ENCODE peak calls at places on chromosome 13, in nine cellular contexts. K, S, H, J, O, Y, I, M and L are unnamed samples.

GRCh38 chr13:100559886-100560285 is 28.7 kb downstream of the GGACT start:
- DNase-seq in K (peak), S (no peak), H (no peak), J (no peak), O (no peak), Y (no peak), I (no peak), M (no peak), L (no peak)

GRCh38 chr13:111491659-111492058 is 171.2 kb downstream of the TEX29 start:
- DNase-seq in K (no peak), S (no peak), H (no peak), J (no peak), O (no peak), Y (no peak), I (no peak), M (no peak), L (no peak)

GRCh38 chr13:40388617-40389016 is 277.8 kb downstream of the FOXO1 start:
- DNase-seq in K (no peak), S (no peak), H (no peak), J (no peak), O (no peak), Y (peak), I (no peak), M (no peak), L (no peak)

GRCh38 chr13:50677687-50678463 is 165.6 kb downstream of the DLEU7 start:
- DNase-seq in K (no peak), S (peak), H (no peak), J (no peak), O (no peak), Y (no peak), I (no peak), M (no peak), L (no peak)

GRCh38 chr13:85312071-85312470 is 487.1 kb downstream of the SLITRK6 start:
- DNase-seq in K (no peak), S (no peak), H (no peak), J (no peak), O (no peak), Y (no peak), I (no peak), M (no peak), L (no peak)

GRCh38 chr13:64446372-64446771 is 2783.8 kb downstream of the PCDH9 start:
- DNase-seq in K (no peak), S (no peak), H (no peak), J (no peak), O (no peak), Y (no peak), I (peak), M (no peak), L (no peak)

GRCh38 chr13:97856001-97856675 is 97.3 kb upstream of the IPO5 start:
- DNase-seq in K (peak), S (no peak), H (peak), J (peak), O (peak), Y (no peak), I (no peak), M (peak), L (peak)

GRCh38 chr13:46860734-46861133 is 36.1 kb downstream of the HTR2A start:
- DNase-seq in K (no peak), S (no peak), H (no peak), J (no peak), O (no peak), Y (no peak), I (no peak), M (no peak), L (no peak)

GRCh38 chr13:77429320-77430142 is 102.6 kb upstream of the MYCBP2 start:
- DNase-seq in K (no peak), S (peak), H (no peak), J (no peak), O (no peak), Y (no peak), I (no peak), M (no peak), L (no peak)

GRCh38 chr13:93687261-93687660 is 460.7 kb downstream of the GPC6 start:
- DNase-seq in K (no peak), S (no peak), H (no peak), J (no peak), O (no peak), Y (no peak), I (no peak), M (no peak), L (no peak)

GRCh38 chr13:110525328-110526319 is 35.9 kb downstream of the RAB20 start:
- DNase-seq in K (no peak), S (no peak), H (no peak), J (no peak), O (peak), Y (no peak), I (no peak), M (no peak), L (no peak)

GRCh38 chr13:81957121-81957520 is 1616.2 kb upstream of the SPRY2 start:
- DNase-seq in K (peak), S (no peak), H (no peak), J (no peak), O (no peak), Y (no peak), I (no peak), M (no peak), L (no peak)
- TF ChIP-seq CTCF in K (peak), S (no peak), H (no peak), J (no peak), O (no peak), Y (no peak), I (no peak), M (no peak), L (peak)

DNA sequence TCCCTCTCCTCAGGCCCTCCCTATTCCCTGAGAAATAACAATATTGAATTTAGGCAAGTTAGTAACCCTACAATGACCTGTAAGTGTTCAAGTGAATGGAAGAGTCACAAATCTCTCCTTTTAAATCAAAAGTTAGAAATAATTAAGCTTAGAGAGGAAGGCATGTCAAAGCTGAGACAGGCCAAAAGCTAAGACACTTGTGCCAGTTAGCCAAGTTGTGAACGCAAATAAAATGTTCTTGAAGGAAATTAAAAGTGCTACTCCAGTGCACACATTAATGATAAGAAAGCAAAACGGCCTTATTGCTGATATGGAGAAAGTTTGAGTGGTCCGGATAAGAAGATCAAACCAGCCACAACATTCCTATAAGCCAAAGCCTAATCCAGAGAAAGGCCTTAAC is 120.9 kb downstream of the RBM26 start:
- DNase-seq in K (no peak), S (no peak), H (no peak), J (no peak), O (no peak), Y (no peak), I (no peak), M (no peak), L (no peak)
- TF ChIP-seq CTCF in K (no peak), S (no peak), H (no peak), J (no peak), O (no peak), Y (no peak), I (no peak), M (no peak), L (no peak)

DNA sequence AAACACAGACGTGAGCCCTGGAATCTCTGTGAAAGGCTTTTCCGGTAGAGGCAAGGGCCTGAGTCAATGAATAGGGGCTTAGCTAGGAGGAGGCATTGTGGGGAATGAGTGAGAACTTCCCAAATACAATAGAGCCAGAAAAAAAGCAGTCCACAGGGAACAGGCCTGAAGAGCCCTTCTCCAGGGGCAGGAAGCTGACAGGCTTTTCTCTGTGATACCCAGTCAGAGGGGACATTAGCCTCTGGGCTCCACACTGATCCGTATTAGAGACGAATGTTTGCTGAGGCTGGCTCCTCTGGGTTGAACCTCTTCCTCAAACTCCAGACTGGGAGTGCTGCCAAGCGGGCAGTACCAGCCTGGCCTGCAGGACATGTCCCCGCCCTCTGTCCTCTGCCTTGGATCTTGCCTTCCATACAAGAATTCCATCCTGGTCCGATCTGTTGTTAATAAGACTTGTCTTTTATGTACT is 2.3 kb downstream of the DHRS12 start:
- DNase-seq in K (no peak), S (peak), H (peak), J (peak), O (peak), Y (no peak), I (peak), M (peak), L (no peak)
- TF ChIP-seq CTCF in K (no peak), S (no peak), H (no peak), J (no peak), O (no peak), Y (no peak), I (no peak), M (no peak), L (no peak)

GRCh38 chr13:24313449-24313848 is 4.1 kb downstream of the C1QTNF9 start:
- DNase-seq in K (no peak), S (no peak), H (no peak), J (no peak), O (no peak), Y (no peak), I (peak), M (no peak), L (no peak)
- TF ChIP-seq CTCF in K (peak), S (peak), H (no peak), J (no peak), O (no peak), Y (no peak), I (peak), M (peak), L (peak)

GRCh38 chr13:60384911-60385310 is 12.1 kb upstream of the TDRD3 start:
- DNase-seq in K (no peak), S (no peak), H (no peak), J (no peak), O (no peak), Y (no peak), I (no peak), M (no peak), L (no peak)

GRCh38 chr13:60379837-60380236 is 17.2 kb upstream of the TDRD3 start:
- DNase-seq in K (no peak), S (no peak), H (no peak), J (no peak), O (no peak), Y (no peak), I (peak), M (no peak), L (no peak)
- TF ChIP-seq CTCF in K (peak), S (peak), H (no peak), J (no peak), O (no peak), Y (no peak), I (no peak), M (no peak), L (peak)

DNA sequence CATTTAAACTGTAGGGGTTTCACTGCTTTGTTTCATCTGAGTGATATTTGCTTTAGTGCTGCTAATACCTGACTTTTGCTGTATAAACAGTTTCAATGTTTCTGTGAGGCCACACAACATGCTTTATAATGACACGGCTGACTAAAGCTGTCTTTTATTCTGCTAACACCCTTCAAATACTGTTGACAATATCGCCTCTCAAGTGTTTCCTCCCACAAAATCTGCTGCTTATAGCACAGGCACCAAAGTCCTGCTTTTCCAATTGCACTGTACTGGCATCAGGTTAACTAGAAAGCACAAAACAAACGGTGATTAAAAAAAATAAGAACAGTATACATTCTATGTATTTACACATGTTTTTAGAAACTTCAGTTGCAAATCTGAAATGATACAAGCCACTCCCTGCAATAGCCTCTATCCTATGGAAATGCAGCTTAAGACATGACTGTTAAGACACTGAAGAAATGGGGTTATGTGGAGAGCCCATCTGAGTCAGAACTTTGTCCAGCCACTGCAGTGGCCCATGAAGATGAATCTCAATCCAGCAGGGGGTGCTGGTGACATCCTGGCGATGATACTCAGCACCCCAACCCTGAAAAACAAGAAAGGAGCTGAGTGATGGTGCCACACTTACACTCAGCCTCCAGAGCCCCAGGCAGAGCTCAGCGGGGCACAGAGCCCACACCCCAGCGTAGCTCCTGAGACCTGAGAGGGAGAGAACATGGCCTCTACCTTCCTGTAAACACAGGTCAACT is 29.4 kb downstream of the RFXAP start:
- DNase-seq in K (peak), S (no peak), H (no peak), J (no peak), O (no peak), Y (no peak), I (peak), M (no peak), L (no peak)
- TF ChIP-seq CTCF in K (peak), S (peak), H (no peak), J (no peak), O (peak), Y (no peak), I (no peak), M (no peak), L (peak)

GRCh38 chr13:26133851-26134250 is 82.0 kb upstream of the SHISA2 start:
- DNase-seq in K (no peak), S (no peak), H (no peak), J (no peak), O (no peak), Y (no peak), I (no peak), M (no peak), L (no peak)
- TF ChIP-seq CTCF in K (peak), S (no peak), H (no peak), J (no peak), O (no peak), Y (no peak), I (no peak), M (no peak), L (peak)